ENCODE peak calls at places on chromosomes 4 and X, in nine cellular contexts. R, X, T, Z, M, D, S, F and W are unnamed samples.

GRCh38 chr4:111641813-111642579 is 503.3 kb upstream of the FAM241A start:
- DNase-seq in M (peak; percentile 86), F (no peak), X (peak; percentile 22), R (no peak), S (no peak), D (no peak), Z (peak; percentile 64), T (peak; percentile 78), W (peak; percentile 61)

GRCh38 chrX:17922303-17922702 is 61.2 kb upstream of the RAI2 start:
- DNase-seq in F (no peak), X (no peak), S (no peak), T (no peak), M (no peak), D (no peak), Z (no peak), R (no peak), W (no peak)

GRCh38 chr4:26116057-26116456 is 202.0 kb downstream of the SMIM20 start:
- DNase-seq in S (no peak), Z (no peak), F (no peak), D (no peak), M (no peak), T (no peak), X (no peak), R (no peak), W (no peak)

GRCh38 chr4:158315706-158316105 is 105.4 kb downstream of the TMEM144 start:
- DNase-seq in R (no peak), X (no peak), D (no peak), F (no peak), Z (no peak), S (no peak), T (no peak), M (peak; percentile 33), W (no peak)

GRCh38 chrX:108090474-108091265 is 672 bp downstream of the PSMD10 start:
- DNase-seq in S (no peak), M (peak; percentile 6), D (no peak), X (no peak), R (no peak), F (no peak), T (no peak), Z (no peak), W (no peak)

GRCh38 chr4:83639849-83640493 is 104.1 kb downstream of the GPAT3 start:
- DNase-seq in R (peak; percentile 25), S (peak; percentile 64), F (peak; percentile 39), X (no peak), D (no peak), T (peak; percentile 23), Z (peak; percentile 42), M (peak; percentile 73), W (peak; percentile 54)

GRCh38 chrX:16585486-16586370 is 64.2 kb upstream of the S100G start:
- DNase-seq in R (no peak), F (no peak), M (no peak), Z (no peak), D (no peak), X (no peak), S (no peak), T (no peak), W (no peak)

GRCh38 chrX:135516376-135516775 is 4.1 kb upstream of the INTS6L start:
- DNase-seq in R (no peak), D (no peak), X (no peak), M (no peak), Z (no peak), F (no peak), S (no peak), T (no peak), W (no peak)

GRCh38 chrX:103254171-103254824 is 657 bp downstream of the TCEAL8 start:
- DNase-seq in T (peak; percentile 87), S (no peak), Z (peak; percentile 24), D (peak; percentile 44), R (peak; percentile 34), F (no peak), M (no peak), X (peak; percentile 53), W (peak; percentile 45)

GRCh38 chr4:13344216-13344615 is 139.9 kb downstream of the RAB28 start:
- DNase-seq in R (no peak), F (no peak), M (no peak), X (no peak), T (no peak), Z (no peak), D (no peak), S (no peak), W (no peak)

GRCh38 chr4:62940229-62940628 is 1469.0 kb downstream of the TECRL start:
- DNase-seq in X (no peak), F (no peak), R (no peak), M (no peak), S (no peak), D (no peak), Z (no peak), T (no peak), W (no peak)

GRCh38 chr4:158817562-158818370 is 48.9 kb downstream of the FNIP2 start:
- DNase-seq in X (no peak), R (no peak), M (no peak), D (no peak), F (no peak), Z (no peak), S (no peak), T (no peak), W (no peak)

GRCh38 chr4:137370699-137371098 is 161.6 kb downstream of the PCDH18 start:
- DNase-seq in M (no peak), X (no peak), Z (no peak), D (no peak), S (no peak), T (no peak), F (no peak), R (no peak), W (no peak)

GRCh38 chr4:68361146-68361589 is 11.3 kb upstream of the YTHDC1 start:
- DNase-seq in S (no peak), M (no peak), X (no peak), Z (no peak), F (no peak), R (no peak), T (no peak), D (no peak), W (no peak)

GRCh38 chr4:83691998-83692397 is 156.1 kb downstream of the GPAT3 start:
- DNase-seq in R (no peak), Z (no peak), M (no peak), X (no peak), T (no peak), S (no peak), D (no peak), F (no peak), W (no peak)

GRCh38 chr4:20615492-20616136 is 84.6 kb upstream of the PACRGL start:
- DNase-seq in F (no peak), T (no peak), Z (no peak), M (no peak), D (no peak), S (no peak), X (no peak), R (no peak), W (no peak)

GRCh38 chr4:161256716-161257115 is 907.1 kb downstream of the FSTL5 start:
- DNase-seq in X (no peak), Z (no peak), M (no peak), D (no peak), F (no peak), T (no peak), S (no peak), R (no peak), W (no peak)

GRCh38 chr4:87525636-87526035 is 3.5 kb downstream of the SPARCL1 start:
- DNase-seq in S (no peak), F (no peak), D (no peak), M (no peak), R (no peak), T (no peak), Z (no peak), X (no peak), W (no peak)